ENCODE peak calls at places on chromosomes 11 and 22, in five cellular contexts. T, U, O, M and S are unnamed samples. For H3K9me3 and H3K36me3, the result is how much of the 10 kb centered on the place peaks cover.

GRCh38 chr11:68354181-68354872 is 41.9 kb downstream of the LRP5 start:
- DNase-seq in U (peak), T (no peak), M (peak), O (peak), S (peak)

GRCh38 chr11:65206441-65206841 is 24.7 kb downstream of the CAPN1 start:
- DNase-seq in M (peak), O (no peak), U (no peak), T (no peak), S (no peak)

GRCh38 chr11:33324211-33324985 is 67.2 kb downstream of the HIPK3 start:
- DNase-seq in M (no peak), U (no peak), O (no peak), T (no peak), S (no peak)

GRCh38 chr11:77879218-77879617 is 58.3 kb downstream of the AAMDC start:
- DNase-seq in U (no peak), M (no peak), O (peak), T (no peak), S (peak)

GRCh38 chr11:71268706-71269321 is 16.4 kb upstream of the SHANK2 start:
- DNase-seq in M (no peak), O (no peak), T (no peak), U (no peak), S (no peak)

GRCh38 chr11:130103296-130103814 is 33.7 kb downstream of the APLP2 start:
- DNase-seq in O (no peak), U (no peak), M (no peak), T (no peak), S (no peak)

GRCh38 chr22:23219787-23220484 is 39.6 kb downstream of the BCR start:
- DNase-seq in U (peak), M (peak), O (no peak), T (peak), S (peak)

GRCh38 chr22:17867160-17867785 is 93.0 kb upstream of the BID start:
- DNase-seq in T (peak), U (no peak), M (peak), O (peak), S (peak)

GRCh38 chr11:121503056-121503455 is 50.3 kb upstream of the SORL1-AS1 start:
- DNase-seq in O (no peak), T (no peak), U (no peak), M (no peak), S (no peak)

GRCh38 chr11:36333897-36334296 is 37.8 kb downstream of the PRR5L start:
- DNase-seq in T (peak), U (no peak), O (no peak), M (no peak), S (peak)

GRCh38 chr11:86175585-86175984 is 69.0 kb upstream of the EED start:
- DNase-seq in U (no peak), M (no peak), T (no peak), O (no peak), S (no peak)

GRCh38 chr11:2645779-2646118 is 54.0 kb downstream of the KCNQ1OT1 start:
- DNase-seq in U (no peak), O (no peak), T (no peak), M (no peak), S (no peak)
- H3K9me3 ChIP-seq in U (under half), O (half or more), T (under half), M (half or more), S (under half)

GRCh38 chr11:88491674-88492073 is 154.1 kb upstream of the CTSC start:
- DNase-seq in U (no peak), M (no peak), T (no peak), O (no peak), S (no peak)
- H3K36me3 ChIP-seq in U (under half), M (under half), T (under half), O (under half), S (under half)

GRCh38 chr22:42702675-42703074 is 18.0 kb downstream of the A4GALT start:
- DNase-seq in U (no peak), M (peak), T (no peak), O (no peak), S (no peak)
- H3K9me3 ChIP-seq in U (under half), M (under half), T (under half), O (under half), S (under half)

GRCh38 chr11:113329725-113330124 is 15.3 kb downstream of the TTC12 start:
- DNase-seq in O (no peak), M (no peak), T (no peak), U (no peak), S (no peak)
- H3K36me3 ChIP-seq in O (under half), M (under half), T (under half), U (under half), S (under half)

GRCh38 chr22:47474464-47474863 is 712.0 kb downstream of the TBC1D22A start:
- DNase-seq in U (no peak), O (no peak), T (no peak), M (no peak), S (no peak)
- H3K9me3 ChIP-seq in U (under half), O (under half), T (under half), M (under half), S (under half)

GRCh38 chr11:75269896-75270295 is 29.3 kb downstream of the TPBGL start:
- DNase-seq in T (no peak), U (peak), O (no peak), M (peak), S (peak)
- H3K36me3 ChIP-seq in T (under half), U (under half), O (under half), M (under half), S (under half)

GRCh38 chr22:47277001-47277400 is 514.6 kb downstream of the TBC1D22A start:
- DNase-seq in T (no peak), O (no peak), U (no peak), M (peak), S (no peak)
- H3K9me3 ChIP-seq in T (under half), O (under half), U (under half), M (under half), S (under half)

GRCh38 chr11:93796424-93796823 is 12.3 kb downstream of the MED17 start:
- DNase-seq in T (no peak), U (no peak), M (no peak), O (no peak), S (no peak)
- H3K36me3 ChIP-seq in T (half or more), U (half or more), M (half or more), O (half or more), S (half or more)